ENCODE peak calls at places on chromosomes 5 and 9, in four cellular contexts. One of them, this sample, is unnamed.

GRCh38 chr5:172235827-172236749 is 42.1 kb downstream of the EFCAB9 start:
- DNase-seq in K562: no peak
- DNase-seq in HepG2: peak
- DNase-seq in GM12878: no peak
- DNase-seq in this sample: no peak

GRCh38 chr5:95761771-95762680 is 30.9 kb downstream of the RHOBTB3 start:
- DNase-seq in K562: no peak
- DNase-seq in HepG2: no peak
- DNase-seq in GM12878: no peak
- DNase-seq in this sample: no peak

GRCh38 chr5:3958389-3958788 is 362.8 kb downstream of the IRX1 start:
- DNase-seq in K562: no peak
- DNase-seq in HepG2: no peak
- DNase-seq in GM12878: no peak
- DNase-seq in this sample: no peak

GRCh38 chr9:137439158-137439714 is 1.9 kb downstream of the ENTPD8 start:
- DNase-seq in K562: no peak
- DNase-seq in HepG2: no peak
- DNase-seq in GM12878: no peak
- DNase-seq in this sample: no peak

GRCh38 chr5:32848681-32849080 is 137.6 kb downstream of the NPR3 start:
- DNase-seq in K562: no peak
- DNase-seq in HepG2: no peak
- DNase-seq in GM12878: no peak
- DNase-seq in this sample: no peak

GRCh38 chr9:3992924-3993323 is 306.9 kb downstream of the GLIS3 start:
- DNase-seq in K562: no peak
- DNase-seq in HepG2: no peak
- DNase-seq in GM12878: no peak
- DNase-seq in this sample: no peak

GRCh38 chr9:87698069-87698809 is 27.7 kb upstream of the CTSL start:
- DNase-seq in K562: no peak
- DNase-seq in HepG2: no peak
- DNase-seq in GM12878: no peak
- DNase-seq in this sample: no peak

GRCh38 chr9:84711936-84712335 is 42.4 kb downstream of the NTRK2 start:
- DNase-seq in K562: no peak
- DNase-seq in HepG2: no peak
- DNase-seq in GM12878: no peak
- DNase-seq in this sample: no peak

GRCh38 chr9:137162505-137163100 is 7.2 kb downstream of the LRRC26 start:
- DNase-seq in K562: peak
- DNase-seq in HepG2: no peak
- DNase-seq in GM12878: no peak
- DNase-seq in this sample: no peak

GRCh38 chr9:124077915-124078572 is 66.5 kb downstream of the LHX2 start:
- DNase-seq in K562: no peak
- DNase-seq in HepG2: peak
- DNase-seq in GM12878: no peak
- DNase-seq in this sample: no peak

GRCh38 chr5:146595088-146595487 is 79.1 kb upstream of the GPR151 start:
- DNase-seq in K562: no peak
- DNase-seq in HepG2: peak
- DNase-seq in GM12878: no peak
- DNase-seq in this sample: no peak

GRCh38 chr9:35333551-35333950 is 156.4 kb upstream of the RUSC2 start:
- DNase-seq in K562: no peak
- DNase-seq in HepG2: no peak
- DNase-seq in GM12878: no peak
- DNase-seq in this sample: no peak

GRCh38 chr5:149240354-149240998 is 31.2 kb upstream of the AFAP1L1 start:
- DNase-seq in K562: peak
- DNase-seq in HepG2: no peak
- DNase-seq in GM12878: no peak
- DNase-seq in this sample: no peak

GRCh38 chr9:120655005-120655622 is 59.2 kb downstream of the MEGF9 start:
- DNase-seq in K562: no peak
- DNase-seq in HepG2: no peak
- DNase-seq in GM12878: no peak
- DNase-seq in this sample: no peak

GRCh38 chr5:77900691-77901090 is 124.6 kb upstream of the TBCA start:
- DNase-seq in K562: no peak
- DNase-seq in HepG2: no peak
- DNase-seq in GM12878: no peak
- DNase-seq in this sample: no peak

GRCh38 chr5:17966636-17967402 is 332.6 kb downstream of the TAF11L14 start:
- DNase-seq in K562: no peak
- DNase-seq in HepG2: no peak
- DNase-seq in GM12878: no peak
- DNase-seq in this sample: no peak

GRCh38 chr9:38079410-38080105 is 10.5 kb upstream of the SHB start:
- DNase-seq in K562: no peak
- DNase-seq in HepG2: no peak
- DNase-seq in GM12878: no peak
- DNase-seq in this sample: no peak

GRCh38 chr5:55694152-55694830 is 17.8 kb downstream of the SLC38A9 start:
- DNase-seq in K562: no peak
- DNase-seq in HepG2: peak
- DNase-seq in GM12878: no peak
- DNase-seq in this sample: peak

GRCh38 chr9:134065720-134066419 is 2.0 kb downstream of the BRD3 start:
- DNase-seq in K562: peak
- DNase-seq in HepG2: peak
- DNase-seq in GM12878: peak
- DNase-seq in this sample: no peak

GRCh38 chr9:79173932-79174331 is 397.8 kb upstream of the TLE4 start:
- DNase-seq in K562: no peak
- DNase-seq in HepG2: no peak
- DNase-seq in GM12878: no peak
- DNase-seq in this sample: no peak

GRCh38 chr9:121393318-121393717 is 23.3 kb upstream of the STOM start:
- DNase-seq in K562: peak
- DNase-seq in HepG2: no peak
- DNase-seq in GM12878: no peak
- DNase-seq in this sample: no peak

GRCh38 chr9:129272348-129273025 is 94.4 kb upstream of the IER5L start:
- DNase-seq in K562: no peak
- DNase-seq in HepG2: no peak
- DNase-seq in GM12878: no peak
- DNase-seq in this sample: no peak

GRCh38 chr9:135809166-135809565 is 98.2 kb downstream of the CAMSAP1 start:
- DNase-seq in K562: no peak
- DNase-seq in HepG2: no peak
- DNase-seq in GM12878: no peak
- DNase-seq in this sample: no peak

DNA sequence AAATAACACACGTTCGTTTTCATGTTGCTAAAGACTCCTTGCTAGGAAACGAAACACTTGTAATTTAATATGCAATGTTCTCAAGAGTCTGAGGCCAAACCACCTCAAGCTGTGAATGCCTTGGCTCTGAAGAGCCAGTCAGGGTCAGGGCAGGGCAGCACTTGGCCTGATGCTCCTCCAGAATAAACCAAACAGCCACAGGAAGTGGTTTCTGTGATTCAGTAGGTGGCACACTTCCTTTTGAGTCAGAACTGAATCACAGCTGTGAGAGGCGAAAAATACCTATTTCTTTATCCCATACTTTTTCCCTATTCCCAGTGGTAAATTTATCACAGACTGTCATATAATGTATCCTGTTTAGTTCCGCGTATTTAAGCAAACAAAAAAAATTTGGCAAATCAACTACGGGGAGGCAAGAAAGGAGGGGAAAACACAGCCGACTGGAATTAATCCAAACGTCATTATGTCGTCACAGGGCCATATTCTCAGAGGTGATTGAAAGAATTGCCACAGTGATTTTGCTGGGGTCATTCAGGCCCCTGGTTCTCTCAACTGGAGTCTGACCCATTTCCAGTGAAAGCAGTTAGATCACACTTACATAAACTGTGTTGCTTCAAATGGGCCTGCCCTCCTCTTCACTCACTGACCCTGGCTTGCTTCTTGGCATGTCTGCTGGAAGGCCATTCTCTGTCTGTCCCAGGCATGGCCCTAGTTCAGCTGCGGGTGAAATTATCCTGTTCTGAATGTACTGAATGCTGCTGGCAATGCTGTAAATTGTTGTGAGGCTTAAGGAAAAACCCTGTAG is 71.2 kb downstream of the ARRDC3 start:
- DNase-seq in K562: peak
- DNase-seq in HepG2: peak
- DNase-seq in GM12878: peak
- DNase-seq in this sample: peak
- TF ChIP-seq FOXM1 in K562: no peak
- TF ChIP-seq FOXM1 in HepG2: no peak
- TF ChIP-seq FOXM1 in GM12878: peak
- TF ChIP-seq FOXM1 in this sample: no peak

GRCh38 chr5:138933522-138934290 is 58.6 kb upstream of the LRRTM2 start:
- DNase-seq in K562: no peak
- DNase-seq in HepG2: no peak
- DNase-seq in GM12878: no peak
- DNase-seq in this sample: no peak
- TF ChIP-seq SP1 in K562: no peak
- TF ChIP-seq SP1 in HepG2: no peak
- TF ChIP-seq SP1 in GM12878: no peak
- TF ChIP-seq SP1 in this sample: no peak

DNA sequence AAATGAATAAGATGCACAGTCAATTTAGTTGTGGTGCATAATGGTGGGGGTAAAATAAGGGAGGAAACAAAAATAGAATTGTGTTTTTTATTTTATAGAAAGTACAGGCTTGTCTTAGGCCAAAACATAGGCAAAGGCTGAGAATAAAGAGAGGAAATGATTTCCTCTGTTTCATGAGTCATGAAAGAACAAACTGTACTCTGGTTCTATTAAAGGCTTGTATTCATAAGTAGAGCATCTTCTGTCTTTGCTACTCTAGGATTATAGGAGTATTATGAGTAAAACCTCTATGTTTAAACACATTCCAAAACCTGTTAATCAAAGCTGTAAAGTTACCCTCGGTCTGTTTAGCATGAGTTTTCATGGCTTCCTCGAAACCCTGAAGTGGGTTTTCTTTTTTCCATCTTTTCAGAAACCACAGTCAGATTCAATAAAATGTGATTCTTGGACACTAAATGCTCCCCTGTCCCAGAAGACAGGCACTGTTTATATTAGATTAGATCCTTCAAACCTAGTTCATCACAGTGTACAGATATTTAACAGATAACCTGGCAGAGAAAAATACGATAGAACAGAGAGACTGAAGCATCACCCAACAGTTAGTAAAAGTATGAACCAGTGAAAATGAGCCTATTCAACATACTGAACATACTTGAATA is 473.9 kb upstream of the CYLC2 start:
- DNase-seq in K562: no peak
- DNase-seq in HepG2: no peak
- DNase-seq in GM12878: no peak
- DNase-seq in this sample: no peak
- TF ChIP-seq FOXM1 in K562: no peak
- TF ChIP-seq FOXM1 in HepG2: no peak
- TF ChIP-seq FOXM1 in GM12878: no peak
- TF ChIP-seq FOXM1 in this sample: no peak

GRCh38 chr9:108654566-108654965 is 201.2 kb downstream of the ACTL7B start:
- DNase-seq in K562: no peak
- DNase-seq in HepG2: no peak
- DNase-seq in GM12878: no peak
- DNase-seq in this sample: no peak
- TF ChIP-seq SP1 in K562: no peak
- TF ChIP-seq SP1 in HepG2: no peak
- TF ChIP-seq SP1 in GM12878: no peak
- TF ChIP-seq SP1 in this sample: no peak

GRCh38 chr9:12817702-12818101 is 42.9 kb downstream of the LURAP1L start:
- DNase-seq in K562: no peak
- DNase-seq in HepG2: peak
- DNase-seq in GM12878: no peak
- DNase-seq in this sample: no peak

GRCh38 chr9:12819436-12820185 is 44.8 kb downstream of the LURAP1L start:
- DNase-seq in K562: peak
- DNase-seq in HepG2: peak
- DNase-seq in GM12878: no peak
- DNase-seq in this sample: peak

GRCh38 chr9:12816656-12817101 is 41.9 kb downstream of the LURAP1L start:
- DNase-seq in K562: no peak
- DNase-seq in HepG2: peak
- DNase-seq in GM12878: no peak
- DNase-seq in this sample: no peak

GRCh38 chr9:12815895-12816294 is 41.1 kb downstream of the LURAP1L start:
- DNase-seq in K562: no peak
- DNase-seq in HepG2: no peak
- DNase-seq in GM12878: no peak
- DNase-seq in this sample: no peak

DNA sequence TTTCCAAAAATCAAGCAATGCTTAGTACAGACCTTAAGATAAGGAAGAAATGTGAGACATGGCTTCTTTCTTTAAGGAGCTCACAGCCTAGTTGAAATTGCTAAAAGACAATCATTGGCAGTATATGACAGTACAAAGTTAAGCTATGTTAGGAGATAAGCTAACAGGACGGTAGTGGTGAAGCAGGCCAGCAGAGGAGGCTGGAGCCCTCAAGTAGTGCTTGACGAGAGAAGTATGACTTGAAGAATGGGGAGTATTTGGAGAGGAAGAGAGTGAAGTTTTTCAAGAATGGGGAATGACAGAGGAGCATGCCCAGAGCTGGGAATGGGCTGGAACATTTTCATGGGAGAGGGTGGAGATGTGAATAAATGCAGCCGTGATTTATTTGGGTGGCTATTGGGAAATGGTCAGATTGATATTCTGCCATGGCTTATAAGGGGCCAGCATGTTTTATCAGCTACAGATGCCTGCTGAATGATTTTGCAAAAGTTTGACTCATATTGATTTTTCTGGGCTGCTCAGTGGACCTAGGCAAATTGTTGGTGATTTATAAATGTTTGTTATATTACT is 43.7 kb downstream of the LURAP1L start:
- DNase-seq in K562: no peak
- DNase-seq in HepG2: no peak
- DNase-seq in GM12878: no peak
- DNase-seq in this sample: no peak
- TF ChIP-seq FOXM1 in K562: no peak
- TF ChIP-seq FOXM1 in HepG2: no peak
- TF ChIP-seq FOXM1 in GM12878: no peak
- TF ChIP-seq FOXM1 in this sample: no peak

DNA sequence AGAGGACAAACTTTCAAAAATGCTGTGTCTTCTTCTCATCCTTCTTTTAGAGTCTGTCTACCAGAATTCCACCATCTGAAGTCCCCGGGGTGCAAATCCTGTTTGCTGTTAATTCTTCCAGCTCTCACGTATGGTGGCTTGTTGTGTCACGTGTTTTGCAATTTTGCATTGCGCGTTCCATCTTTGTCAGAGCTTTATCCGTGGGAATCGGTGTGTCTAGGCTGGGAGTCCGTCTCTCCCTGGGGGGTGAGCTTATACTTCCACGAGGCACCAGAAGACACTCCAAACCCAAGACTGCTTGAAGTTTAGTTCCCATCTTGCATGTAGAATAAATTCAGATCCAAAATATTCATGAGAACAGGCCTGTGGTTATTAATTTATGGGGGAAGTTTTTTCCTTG is 6.1 kb upstream of the FIBCD1 start:
- DNase-seq in K562: peak
- DNase-seq in HepG2: no peak
- DNase-seq in GM12878: no peak
- DNase-seq in this sample: no peak
- TF ChIP-seq SP1 in K562: no peak
- TF ChIP-seq SP1 in HepG2: no peak
- TF ChIP-seq SP1 in GM12878: no peak
- TF ChIP-seq SP1 in this sample: no peak

This sample was measured in HEK293T.